ENCODE peak calls at places on chromosome 2, in eight cellular contexts. Z is prostate gland, D is adrenal gland, H is stomach, V is IMR-90, U is body of pancreas, X is heart left ventricle, T is A549. P is an unnamed sample.

GRCh38 chr2:196322963-196323810 is 151.8 kb upstream of the STK17B start:
- DNase-seq in H (no peak), X (no peak), D (no peak), Z (no peak), U (no peak), V (peak), T (no peak), P (no peak)

GRCh38 chr2:218896501-218897393 is 16.1 kb downstream of the WNT10A start:
- DNase-seq in H (peak), X (no peak), D (no peak), Z (no peak), V (peak), T (peak), U (no peak), P (peak)

GRCh38 chr2:64516651-64517510 is 7.2 kb upstream of the AFTPH start:
- DNase-seq in Z (peak), X (no peak), H (no peak), D (no peak), U (no peak), V (no peak), T (no peak), P (no peak)

GRCh38 chr2:42053791-42054656 is 6.2 kb downstream of the PKDCC start:
- DNase-seq in U (no peak), Z (no peak), T (no peak), V (no peak), D (peak), X (peak), H (no peak), P (peak)

GRCh38 chr2:191907545-191907944 is 60.7 kb upstream of the CAVIN2 start:
- DNase-seq in Z (no peak), T (no peak), U (no peak), D (no peak), X (no peak), V (no peak), H (no peak), P (no peak)

GRCh38 chr2:234468503-234468902 is 28.4 kb downstream of the ARL4C start:
- DNase-seq in V (no peak), T (no peak), X (peak), Z (peak), H (no peak), U (no peak), D (no peak), P (no peak)

GRCh38 chr2:2107627-2108026 is 223.4 kb downstream of the MYT1L start:
- DNase-seq in V (no peak), H (no peak), D (no peak), T (no peak), X (no peak), Z (no peak), U (no peak), P (no peak)

GRCh38 chr2:147631294-147631693 is 213.5 kb upstream of the ACVR2A start:
- DNase-seq in U (no peak), D (no peak), V (no peak), X (no peak), H (no peak), T (no peak), Z (no peak), P (no peak)

GRCh38 chr2:33620-34019 is 12.7 kb downstream of the FAM110C start:
- DNase-seq in Z (peak), U (peak), X (no peak), D (no peak), T (no peak), H (peak), V (no peak), P (no peak)

GRCh38 chr2:125745514-125745913 is 910.4 kb upstream of the GYPC start:
- DNase-seq in T (no peak), Z (no peak), H (no peak), V (no peak), D (peak), X (no peak), U (peak), P (peak)

GRCh38 chr2:99156901-99157300 is 2.1 kb downstream of the LIPT1 start:
- DNase-seq in V (no peak), U (no peak), T (no peak), D (no peak), X (no peak), Z (no peak), H (no peak), P (no peak)

GRCh38 chr2:99153921-99154604 is 679 bp downstream of the TSGA10 start:
- DNase-seq in X (no peak), H (no peak), V (peak), U (no peak), Z (no peak), T (no peak), D (peak), P (no peak)

GRCh38 chr2:99158599-99158998 is 3.8 kb downstream of the LIPT1 start:
- DNase-seq in U (no peak), Z (no peak), X (no peak), H (no peak), V (no peak), T (no peak), D (no peak), P (no peak)

GRCh38 chr2:99152181-99152580 is 2.6 kb downstream of the TSGA10 start:
- DNase-seq in U (no peak), X (no peak), D (no peak), Z (no peak), V (no peak), H (no peak), T (no peak), P (no peak)

DNA sequence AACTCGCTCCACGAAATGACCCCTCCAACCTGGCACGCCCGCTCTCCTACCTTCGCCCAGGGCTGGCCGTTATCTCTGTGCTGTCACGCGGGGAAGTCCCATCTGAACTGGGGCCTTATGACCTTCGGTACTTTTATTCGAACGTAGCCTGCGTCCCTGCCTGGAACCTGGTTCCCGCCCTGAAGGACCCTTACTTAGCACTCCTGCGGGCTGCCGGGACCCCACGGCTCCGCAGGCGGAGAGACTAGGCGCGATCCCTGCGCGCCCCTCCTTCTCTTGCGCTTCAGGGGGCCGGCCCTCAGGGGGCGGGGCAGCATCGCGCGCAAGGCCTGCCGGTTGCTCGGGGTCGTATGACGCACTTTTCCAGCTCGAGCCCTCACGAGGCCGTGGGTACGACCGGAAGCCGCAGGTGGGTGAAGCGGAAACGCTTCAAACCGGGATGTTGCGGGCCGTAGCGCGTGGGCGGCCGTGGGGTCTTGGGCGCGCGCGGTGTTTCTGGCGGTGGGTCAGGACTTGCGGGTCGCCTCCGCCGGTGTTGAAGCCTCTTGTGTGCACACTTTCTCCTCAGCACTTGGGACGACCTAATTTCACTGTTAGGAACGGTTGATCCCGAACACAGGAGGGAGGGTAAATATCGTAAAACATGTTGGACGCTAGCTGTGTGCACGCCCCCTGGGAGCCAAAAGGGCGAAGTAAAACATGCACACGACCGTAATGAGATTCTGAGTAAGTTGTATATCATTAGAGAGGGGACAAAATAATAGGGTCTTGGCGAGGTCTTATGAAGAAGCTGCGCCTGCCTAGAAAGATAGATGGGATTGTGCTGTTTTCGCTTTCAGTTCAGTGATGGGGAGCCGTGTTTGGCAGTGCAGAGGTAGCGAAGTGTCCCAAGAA is at the start of the genes LIPT1 and TSGA10:
- DNase-seq in T (peak), Z (peak), X (peak), U (peak), D (peak), H (peak), V (peak), P (peak)
- TF ChIP-seq POLR2A in T (peak), Z (peak), X (peak), U (peak), D (peak), H (peak), V (peak), P (peak)

GRCh38 chr2:102141011-102141914 is 1.3 kb upstream of the IL1R1 start:
- DNase-seq in U (no peak), T (no peak), H (no peak), Z (no peak), V (peak), D (no peak), X (no peak), P (no peak)
- H3K4me3 ChIP-seq in U (no peak), T (no peak), H (peak), Z (peak), V (peak), D (no peak), X (peak), P (peak)

GRCh38 chr2:162243305-162243693 is at the start of gene FAP:
- DNase-seq in H (no peak), U (no peak), T (no peak), X (no peak), V (peak), Z (no peak), D (no peak), P (no peak)
- TF ChIP-seq POLR2A in H (no peak), U (no peak), T (no peak), X (no peak), V (no peak), Z (no peak), D (no peak), P (no peak)

GRCh38 chr2:127511090-127511489 is 15.2 kb downstream of the IWS1 start:
- DNase-seq in T (no peak), H (no peak), X (no peak), U (no peak), Z (no peak), D (no peak), V (no peak), P (no peak)

GRCh38 chr2:127508621-127509034 is 17.7 kb downstream of the IWS1 start:
- DNase-seq in X (peak), H (peak), D (peak), V (peak), U (peak), T (peak), Z (peak), P (no peak)

GRCh38 chr2:127506502-127506901 is 19.8 kb downstream of the IWS1 start:
- DNase-seq in H (no peak), Z (no peak), D (no peak), V (no peak), X (no peak), U (no peak), T (no peak), P (no peak)

GRCh38 chr2:127510073-127510472 is 16.2 kb downstream of the IWS1 start:
- DNase-seq in Z (no peak), V (no peak), X (no peak), U (no peak), T (no peak), D (no peak), H (no peak), P (no peak)

GRCh38 chr2:127508025-127508620 is 18.2 kb downstream of the IWS1 start:
- DNase-seq in H (no peak), Z (no peak), V (peak), U (no peak), X (no peak), D (no peak), T (no peak), P (no peak)
- H3K4me3 ChIP-seq in H (no peak), Z (no peak), V (no peak), U (no peak), X (no peak), D (no peak), T (peak), P (no peak)

DNA sequence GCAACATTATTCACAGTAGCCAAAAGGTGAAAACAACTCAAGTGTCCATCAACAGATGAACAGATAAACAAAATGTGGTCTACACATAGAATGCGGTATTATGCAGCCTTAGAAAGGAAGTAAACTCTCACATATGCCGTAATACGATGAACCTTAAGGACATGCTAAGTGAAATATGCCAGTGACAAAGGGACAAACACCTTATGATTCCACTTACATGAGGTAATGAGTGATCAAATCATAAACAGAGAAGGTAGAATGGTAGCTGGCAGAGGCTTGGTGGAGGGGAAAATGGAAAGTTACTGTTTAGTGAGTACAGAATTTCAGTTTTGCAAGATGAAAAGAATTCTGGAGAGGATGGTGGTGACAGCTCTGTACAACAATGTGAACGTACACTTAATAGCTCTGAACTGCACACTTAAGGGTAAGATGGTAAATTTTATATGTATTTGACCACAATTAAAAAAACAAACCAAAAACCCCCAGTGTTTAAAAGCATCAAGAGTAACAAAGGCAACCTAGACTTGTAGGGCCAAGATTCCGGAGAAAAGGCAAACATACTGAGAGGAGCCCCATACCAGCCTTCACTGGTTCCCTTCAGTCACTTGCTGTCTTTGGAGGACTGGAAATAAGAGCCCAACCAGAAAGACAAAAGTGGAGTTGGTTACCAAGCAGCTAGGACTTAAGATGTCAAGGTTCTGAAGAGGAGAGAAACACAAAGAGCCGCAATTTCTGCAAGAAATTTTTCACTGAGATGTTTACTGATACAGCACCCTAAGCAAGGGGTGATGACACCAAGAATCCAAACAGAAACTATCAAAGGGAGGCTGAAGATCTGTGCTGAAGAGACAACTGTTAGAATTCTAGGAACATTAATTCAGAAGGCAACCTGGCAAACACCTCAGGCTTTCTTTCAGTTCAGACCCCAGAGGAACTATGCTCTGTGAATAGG is 61.3 kb downstream of the CUL3 start:
- DNase-seq in D (no peak), Z (no peak), U (no peak), X (no peak), H (no peak), T (no peak), V (peak), P (no peak)
- TF ChIP-seq POLR2A in D (no peak), Z (no peak), U (no peak), X (no peak), H (no peak), T (no peak), V (no peak), P (no peak)

GRCh38 chr2:10124538-10125045 is 2.1 kb downstream of the RRM2 start:
- DNase-seq in H (no peak), X (no peak), D (peak), Z (peak), U (peak), T (no peak), V (peak), P (peak)
- H3K4me3 ChIP-seq in H (no peak), X (no peak), D (no peak), Z (no peak), U (no peak), T (peak), V (no peak), P (no peak)

DNA sequence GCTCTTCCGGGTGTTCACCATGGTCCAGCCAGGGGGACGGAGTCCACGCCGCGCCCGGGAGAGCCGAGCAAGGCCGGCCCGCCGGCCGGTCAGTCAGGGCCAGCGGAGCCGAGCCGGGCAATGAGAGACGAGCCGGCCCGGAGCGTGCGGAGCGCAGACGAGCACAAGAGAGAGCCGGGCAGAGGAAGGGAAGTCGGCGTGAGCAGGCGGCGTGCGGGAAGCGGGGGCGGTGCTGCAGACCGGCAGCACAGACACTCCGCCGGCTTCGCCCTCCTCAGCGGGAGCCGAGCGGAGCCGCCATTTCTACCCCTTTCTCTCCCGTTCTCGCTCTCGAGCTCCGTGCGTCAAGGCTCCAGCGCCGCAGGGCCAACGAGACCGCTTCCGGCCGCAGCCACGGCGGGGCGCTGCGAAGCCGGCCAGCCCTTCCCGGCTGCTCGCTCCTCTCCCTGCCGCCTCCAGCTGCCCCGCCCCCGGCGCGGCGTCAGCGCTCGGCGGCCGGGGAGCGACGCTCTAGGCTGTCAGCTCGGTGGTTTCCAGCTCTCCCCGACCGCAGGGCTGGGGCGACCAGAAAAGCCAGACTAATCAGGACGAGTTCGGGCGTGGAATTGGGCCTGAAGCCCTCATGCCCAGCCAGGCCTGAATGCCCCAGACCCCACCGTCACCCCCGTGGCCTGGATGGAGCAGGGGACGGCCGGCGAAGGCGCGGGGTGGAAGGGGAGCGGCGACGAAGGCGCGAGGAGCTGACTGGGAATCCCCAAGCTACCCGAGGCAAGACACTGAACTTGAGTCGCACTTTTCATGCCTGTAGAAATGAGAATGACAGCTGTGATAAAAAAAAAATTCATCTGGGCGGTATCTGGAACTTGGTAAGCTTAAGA is at the start of gene ATAD2B:
- DNase-seq in U (peak), H (peak), V (peak), X (peak), D (peak), Z (peak), T (peak), P (peak)
- TF ChIP-seq POLR2A in U (peak), H (peak), V (peak), X (peak), D (peak), Z (peak), T (peak), P (peak)

DNA sequence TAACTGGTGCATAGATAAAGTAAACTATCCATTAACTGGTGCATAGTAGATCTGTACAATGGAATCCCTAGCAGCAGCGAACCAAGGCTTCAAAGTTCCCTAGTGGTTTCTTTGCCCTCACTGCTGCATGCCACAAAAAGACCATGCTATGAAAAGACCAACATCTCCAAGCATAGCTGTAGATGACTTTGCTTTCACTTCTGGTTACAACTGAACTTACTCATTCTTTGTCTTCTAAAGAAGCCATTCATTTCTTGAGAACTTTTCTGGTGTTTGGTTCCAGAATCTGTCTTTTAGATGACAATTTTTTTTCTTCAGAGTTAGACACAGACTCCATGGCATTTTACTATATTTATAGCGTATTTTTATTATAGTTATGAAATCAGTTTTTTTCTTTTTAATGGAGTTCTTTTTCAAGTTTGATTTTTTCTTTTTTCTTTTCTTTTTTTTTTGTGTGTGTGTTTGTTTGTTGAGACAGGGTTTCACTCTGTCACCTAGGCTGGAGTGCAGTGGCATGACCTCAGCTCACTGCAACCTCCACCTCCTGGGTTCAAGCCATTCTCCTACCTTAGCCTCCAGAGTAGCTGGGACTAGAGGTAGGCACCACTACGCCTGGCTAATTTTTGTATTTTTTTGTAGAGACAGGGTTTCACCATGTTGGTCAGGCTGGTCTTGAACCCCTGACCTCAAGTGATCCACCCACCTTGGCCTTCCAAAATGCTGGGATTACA is 63.6 kb downstream of the SLC35F5 start:
- DNase-seq in H (no peak), T (no peak), U (no peak), X (no peak), D (no peak), V (no peak), Z (no peak), P (no peak)
- H3K4me3 ChIP-seq in H (no peak), T (no peak), U (no peak), X (no peak), D (no peak), V (no peak), Z (no peak), P (no peak)

GRCh38 chr2:54561795-54562592 is 105.9 kb downstream of the SPTBN1 start:
- DNase-seq in T (no peak), H (no peak), X (no peak), U (no peak), Z (no peak), D (no peak), V (no peak), P (no peak)

GRCh38 chr2:54559593-54560145 is 103.5 kb downstream of the SPTBN1 start:
- DNase-seq in X (peak), U (no peak), V (peak), H (no peak), D (peak), Z (peak), T (peak), P (no peak)

GRCh38 chr2:54561010-54561409 is 104.9 kb downstream of the SPTBN1 start:
- DNase-seq in Z (no peak), U (no peak), H (no peak), D (no peak), X (no peak), T (no peak), V (no peak), P (no peak)

GRCh38 chr2:54558976-54559410 is 102.9 kb downstream of the SPTBN1 start:
- DNase-seq in X (no peak), V (no peak), T (peak), Z (no peak), H (no peak), U (no peak), D (no peak), P (no peak)

DNA sequence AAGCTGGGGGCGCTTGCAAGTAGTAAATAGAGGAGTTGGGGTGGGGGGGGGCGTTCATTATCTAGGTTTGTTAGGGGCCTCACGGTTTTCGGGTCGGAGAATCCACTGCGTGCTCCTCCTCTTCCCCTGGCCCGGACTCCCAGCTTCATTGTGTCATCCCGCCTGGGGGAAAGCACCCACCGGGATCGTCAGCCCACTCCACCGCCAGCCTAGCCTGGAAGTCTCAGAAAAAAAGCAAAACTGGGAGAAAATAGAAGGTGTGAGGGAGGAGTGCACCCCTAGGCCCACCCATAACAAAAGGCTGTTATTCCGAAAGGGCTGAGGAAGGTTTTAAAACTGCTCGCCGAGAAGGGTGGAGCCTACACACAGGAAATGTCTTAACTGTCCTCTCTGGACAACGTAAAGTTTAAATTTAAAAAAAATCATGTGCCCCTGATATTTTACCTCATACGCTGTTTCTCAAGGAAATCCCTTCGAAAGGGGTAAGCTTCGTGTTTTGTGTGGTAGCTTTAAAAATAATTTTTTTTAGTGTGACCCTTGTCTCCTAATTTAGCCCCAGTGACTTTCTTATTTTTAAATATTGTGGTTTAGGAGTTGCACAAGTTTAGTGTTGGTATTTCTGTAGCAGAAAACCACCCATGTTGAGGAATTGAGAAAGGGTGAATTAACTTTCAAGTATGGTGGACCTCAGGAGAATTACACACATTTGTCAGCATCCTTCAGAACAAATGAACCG is 104.2 kb downstream of the SPTBN1 start:
- DNase-seq in V (peak), T (peak), D (peak), H (no peak), U (no peak), Z (peak), X (no peak), P (peak)
- TF ChIP-seq POLR2A in V (peak), T (no peak), D (peak), H (no peak), U (no peak), Z (peak), X (no peak), P (no peak)